ENCODE peak calls at places on chromosome 5, in seven cellular contexts. H is ecto neural progenitor cell, S is tibial artery, E is HTR-8/SVneo, J is A549, I is skeletal muscle cell, G is OCI-LY7. U is an unnamed sample.

GRCh38 chr5:135308752-135309151 is 90.3 kb downstream of the MACROH2A1 start:
- DNase-seq in J (peak), I (peak), G (no peak), S (no peak), E (peak), H (no peak), U (no peak)

GRCh38 chr5:17218353-17219005 is 1.0 kb downstream of the BASP1 start:
- DNase-seq in I (no peak), S (peak), H (peak), G (peak), E (no peak), J (no peak), U (peak)

GRCh38 chr5:141513627-141514329 is 24.9 kb downstream of the PCDHGC5 start:
- DNase-seq in J (no peak), G (peak), E (peak), H (peak), I (no peak), S (peak), U (peak)

GRCh38 chr5:113084402-113085083 is 107.9 kb downstream of the DCP2 start:
- DNase-seq in S (no peak), J (no peak), E (no peak), H (no peak), G (no peak), I (no peak), U (no peak)

GRCh38 chr5:83777856-83778255 is 57.2 kb upstream of the HAPLN1 start:
- DNase-seq in G (no peak), I (no peak), S (no peak), E (no peak), H (no peak), J (no peak), U (no peak)

GRCh38 chr5:61802456-61802855 is 470.4 kb downstream of the ZSWIM6 start:
- DNase-seq in S (no peak), I (no peak), J (peak), G (no peak), E (no peak), H (no peak), U (no peak)

GRCh38 chr5:172910828-172911627 is 48.2 kb upstream of the RPL26L1 start:
- DNase-seq in J (peak), S (peak), H (no peak), G (peak), E (peak), I (peak), U (peak)

GRCh38 chr5:42570946-42571625 is 147.8 kb downstream of the GHR start:
- DNase-seq in G (no peak), H (no peak), J (no peak), S (no peak), E (no peak), I (no peak), U (no peak)

GRCh38 chr5:33430983-33431382 is 9.8 kb upstream of the TARS1 start:
- DNase-seq in E (no peak), H (no peak), S (no peak), G (no peak), J (no peak), I (no peak), U (no peak)

GRCh38 chr5:138955672-138956295 is 80.6 kb upstream of the LRRTM2 start:
- DNase-seq in E (no peak), S (no peak), G (no peak), J (no peak), I (no peak), H (no peak), U (no peak)

GRCh38 chr5:2003206-2003605 is 120.5 kb upstream of the IRX4 start:
- DNase-seq in G (no peak), I (no peak), J (no peak), S (no peak), H (no peak), E (no peak), U (no peak)

GRCh38 chr5:178434851-178435250 is 155.3 kb downstream of the COL23A1 start:
- DNase-seq in H (peak), G (no peak), J (no peak), S (no peak), E (no peak), I (no peak), U (peak)

GRCh38 chr5:80781356-80781755 is 126.6 kb upstream of the DHFR start:
- DNase-seq in S (no peak), G (no peak), H (no peak), I (no peak), J (peak), E (no peak), U (no peak)

GRCh38 chr5:68475476-68475875 is 259.9 kb downstream of the PIK3R1 start:
- DNase-seq in E (no peak), H (no peak), J (no peak), S (no peak), I (no peak), G (no peak), U (no peak)

GRCh38 chr5:62568800-62569432 is 9.7 kb upstream of the LRRC70 start:
- DNase-seq in I (no peak), E (no peak), S (no peak), J (no peak), G (no peak), H (no peak), U (no peak)

GRCh38 chr5:58060971-58061370 is 398.9 kb downstream of the PLK2 start:
- DNase-seq in S (no peak), I (peak), E (no peak), G (no peak), H (no peak), J (no peak), U (no peak)

GRCh38 chr5:179615203-179615602 is 8.3 kb downstream of the HNRNPH1 start:
- DNase-seq in E (no peak), J (no peak), H (no peak), G (no peak), S (peak), I (no peak), U (no peak)

GRCh38 chr5:150042459-150042858 is 41.9 kb downstream of the HMGXB3 start:
- DNase-seq in E (no peak), I (no peak), H (no peak), S (no peak), G (no peak), J (no peak), U (no peak)

GRCh38 chr5:42013561-42013960 is 88.5 kb downstream of the FBXO4 start:
- DNase-seq in J (no peak), G (no peak), S (no peak), H (no peak), I (no peak), E (no peak), U (no peak)

GRCh38 chr5:179607449-179607931 is 16.0 kb downstream of the HNRNPH1 start:
- DNase-seq in J (no peak), E (no peak), G (no peak), S (peak), H (no peak), I (no peak), U (peak)

U was measured in left ventricle myocardium inferior.